ENCODE peak calls at places on chromosomes 16 and 17, in seven cellular contexts. P is ovary, X is heart left ventricle, R is A549, Y is IMR-90, J is body of pancreas, M is adrenal gland. V is an unnamed sample.

GRCh38 chr16:65071371-65072311 is 50.2 kb downstream of the CDH11 start:
- DNase-seq in X (no peak), Y (peak; percentile 64), J (peak; percentile 12), R (no peak), P (peak; percentile 43), M (peak; percentile 61), V (peak; percentile 34)

GRCh38 chr16:54677551-54677950 is 253.1 kb upstream of the IRX5 start:
- DNase-seq in P (no peak), X (no peak), R (no peak), J (no peak), Y (no peak), M (no peak), V (no peak)

GRCh38 chr17:18186271-18186982 is 2.8 kb downstream of the ALKBH5 start:
- DNase-seq in R (no peak), M (no peak), P (no peak), X (no peak), Y (peak; percentile 47), J (peak; percentile 15), V (no peak)

GRCh38 chr17:58032691-58033415 is 25.8 kb upstream of the SRSF1 start:
- DNase-seq in Y (no peak), M (no peak), P (no peak), X (no peak), J (no peak), R (no peak), V (peak; percentile 18)

GRCh38 chr16:48558269-48558915 is 51.6 kb downstream of the N4BP1 start:
- DNase-seq in R (no peak), M (no peak), P (no peak), Y (peak; percentile 67), J (no peak), X (no peak), V (no peak)

GRCh38 chr17:28698253-28698941 is 13.3 kb downstream of the PROCA1 start:
- DNase-seq in J (peak; percentile 36), Y (no peak), M (no peak), X (no peak), P (no peak), R (peak; percentile 86), V (no peak)

GRCh38 chr17:1460233-1460632 is 4.2 kb upstream of the CRK start:
- DNase-seq in P (no peak), R (no peak), Y (no peak), X (peak; percentile 86), M (peak; percentile 91), J (peak; percentile 97), V (peak; percentile 42)

GRCh38 chr17:31313982-31314787 is at the start of gene EVI2B:
- DNase-seq in J (peak; percentile 30), X (no peak), M (no peak), R (peak; percentile 34), P (no peak), Y (peak; percentile 64), V (no peak)

GRCh38 chr17:50935201-50936124 is 69.3 kb upstream of the TOB1 start:
- DNase-seq in J (peak; percentile 98), Y (no peak), M (peak; percentile 98), X (peak; percentile 75), R (peak; percentile 98), P (peak; percentile 39), V (no peak)

GRCh38 chr16:19601083-19601976 is 45.8 kb downstream of the VPS35L start:
- DNase-seq in M (no peak), P (no peak), Y (peak; percentile 36), J (peak; percentile 42), X (no peak), R (peak; percentile 42), V (no peak)

GRCh38 chr17:43464046-43464445 is 19.7 kb upstream of the DHX8 start:
- DNase-seq in P (no peak), M (no peak), Y (no peak), X (no peak), J (no peak), R (no peak), V (no peak)

GRCh38 chr16:78474762-78475161 is 375.3 kb downstream of the WWOX start:
- DNase-seq in R (no peak), M (no peak), P (no peak), Y (no peak), X (no peak), J (no peak), V (no peak)

GRCh38 chr16:28623172-28623711 is 13.4 kb upstream of the SULT1A1 start:
- DNase-seq in R (peak; percentile 32), Y (no peak), P (peak; percentile 54), J (peak; percentile 79), M (peak; percentile 71), X (peak; percentile 76), V (peak; percentile 80)

GRCh38 chr17:46769531-46770438 is 48.7 kb downstream of the WNT3 start:
- DNase-seq in M (no peak), X (no peak), J (no peak), Y (no peak), P (peak; percentile 33), R (no peak), V (peak; percentile 85)

GRCh38 chr16:4298761-4299522 is 16.9 kb upstream of the GLIS2 start:
- DNase-seq in R (peak; percentile 95), P (peak; percentile 71), Y (peak; percentile 94), J (peak; percentile 61), M (peak; percentile 81), X (peak; percentile 85), V (peak; percentile 95)

GRCh38 chr17:82737981-82738877 is 2.8 kb downstream of the FN3K start:
- DNase-seq in Y (peak; percentile 27), R (no peak), X (peak; percentile 85), J (peak; percentile 54), P (peak; percentile 77), M (peak; percentile 95), V (no peak)

GRCh38 chr16:82649766-82650165 is 23.0 kb downstream of the CDH13 start:
- DNase-seq in P (no peak), Y (peak; percentile 57), R (no peak), J (no peak), X (no peak), M (no peak), V (no peak)

GRCh38 chr16:50497592-50497991 is 50.6 kb upstream of the NKD1 start:
- DNase-seq in P (no peak), M (peak; percentile 13), X (no peak), R (no peak), Y (peak; percentile 13), J (no peak), V (peak; percentile 53)

GRCh38 chr17:4934173-4934979 is 2.3 kb downstream of the GP1BA start:
- DNase-seq in X (peak; percentile 71), P (no peak), J (peak; percentile 33), R (no peak), M (no peak), Y (peak; percentile 38), V (no peak)

GRCh38 chr17:38921756-38922411 is 3.5 kb upstream of the LASP1NB start:
- DNase-seq in X (no peak), P (no peak), Y (no peak), R (no peak), M (peak; percentile 53), J (no peak), V (peak; percentile 76)

GRCh38 chr17:38920374-38921291 is 4.8 kb upstream of the LASP1NB start:
- DNase-seq in R (no peak), M (peak; percentile 40), X (no peak), J (no peak), P (no peak), Y (no peak), V (peak; percentile 11)

GRCh38 chr17:38925263-38925995 is at the start of gene LASP1NB:
- DNase-seq in R (no peak), J (no peak), M (peak; percentile 85), X (no peak), Y (peak; percentile 70), P (peak; percentile 79), V (no peak)

GRCh38 chr17:38919316-38920078 is 5.9 kb upstream of the LASP1NB start:
- DNase-seq in X (no peak), J (no peak), R (no peak), P (no peak), Y (no peak), M (peak; percentile 46), V (peak; percentile 68)

GRCh38 chr17:38922538-38923291 is 2.7 kb upstream of the LASP1NB start:
- DNase-seq in P (peak; percentile 71), Y (peak; percentile 69), X (no peak), R (no peak), J (peak; percentile 83), M (peak; percentile 86), V (peak; percentile 55)
- TF ChIP-seq POLR2A in P (no peak), Y (no peak), X (no peak), R (no peak), J (no peak), M (no peak), V (no peak)

GRCh38 chr16:24516900-24517669 is 22.3 kb upstream of the RBBP6 start:
- DNase-seq in P (peak; percentile 79), Y (peak; percentile 85), R (peak; percentile 91), X (peak; percentile 68), J (peak; percentile 90), M (peak; percentile 97), V (peak; percentile 82)
- H3K4me3 ChIP-seq in P (no peak overlapping the region), Y (no peak overlapping the region), R (peak overlapping the region; percentile 31), X (peak overlapping the region; percentile 22), J (no peak overlapping the region), M (no peak overlapping the region), V (no peak overlapping the region)

GRCh38 chr17:47834756-47835155 is 3.3 kb downstream of the LRRC46 start:
- DNase-seq in R (no peak), M (no peak), X (no peak), J (no peak), P (no peak), Y (no peak), V (no peak)

GRCh38 chr17:47829870-47830269 is 1.5 kb downstream of the MRPL10 start:
- DNase-seq in J (no peak), M (no peak), X (no peak), R (no peak), Y (no peak), P (no peak), V (no peak)

GRCh38 chr17:47831934-47832327 is 461 bp downstream of the LRRC46 start:
- DNase-seq in Y (no peak), J (no peak), M (no peak), R (no peak), X (no peak), P (no peak), V (no peak)

GRCh38 chr17:47830396-47830907 is 889 bp downstream of the MRPL10 start:
- DNase-seq in R (no peak), Y (no peak), J (no peak), X (no peak), M (peak; percentile 58), P (no peak), V (no peak)

GRCh38 chr17:47830991-47831933 is at the start of the genes LRRC46 and MRPL10:
- DNase-seq in M (peak; percentile 97), X (peak; percentile 96), P (peak; percentile 97), R (peak; percentile 94), J (peak; percentile 94), Y (peak; percentile 90), V (peak; percentile 86)
- TF ChIP-seq CTCF in M (no peak), X (no peak), P (no peak), R (peak; percentile 55), J (no peak), Y (peak; percentile 45), V (no peak)

DNA sequence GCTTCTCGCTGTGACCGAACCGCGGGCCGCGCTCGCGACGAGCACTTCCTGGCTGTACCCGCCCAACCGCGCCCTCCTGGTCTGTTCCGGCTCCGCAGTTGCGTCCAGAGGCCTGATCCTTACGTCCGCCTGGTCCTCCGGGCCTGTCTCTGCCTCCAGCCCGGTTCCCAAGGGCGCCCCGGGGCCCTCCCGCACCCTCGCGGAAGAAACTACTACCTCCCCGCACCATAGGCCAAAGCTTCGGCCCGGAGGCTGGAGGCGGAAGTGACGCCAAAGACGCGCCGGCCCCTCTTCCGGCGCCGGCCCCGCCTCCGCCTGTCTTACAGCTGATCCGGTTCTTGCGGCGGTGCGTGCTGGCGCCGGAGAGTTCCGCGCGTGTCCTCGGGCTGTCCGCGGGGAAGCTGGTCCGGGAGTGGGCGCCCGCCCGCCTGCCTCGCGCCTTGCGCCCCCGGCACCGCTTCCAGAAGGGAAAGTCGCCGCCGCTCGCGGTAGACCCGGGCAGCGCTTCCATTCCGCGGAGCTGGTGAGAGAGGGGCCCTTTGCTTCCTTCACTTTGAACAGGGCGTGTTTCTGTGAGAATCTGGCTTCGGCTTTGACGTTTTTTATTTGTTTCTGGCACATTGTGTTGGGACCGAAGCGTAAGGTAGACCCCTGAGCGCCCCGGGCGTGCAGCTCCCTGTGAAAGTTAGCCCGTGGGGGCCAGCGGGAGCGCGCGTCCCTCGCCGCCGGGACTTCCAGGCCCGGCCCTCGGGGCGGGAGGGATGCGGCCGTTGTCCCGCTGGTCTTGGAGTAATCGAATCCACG is at the start of gene ZNF778:
- DNase-seq in R (peak; percentile 86), X (peak; percentile 91), Y (peak; percentile 77), P (peak; percentile 83), M (peak; percentile 90), J (peak; percentile 83), V (peak; percentile 74)
- TF ChIP-seq POLR2A in R (peak; percentile 78), X (peak; percentile 90), Y (peak; percentile 92), P (peak; percentile 80), M (peak; percentile 90), J (peak; percentile 80), V (no peak)

V was measured in lower leg skin.